ENCODE peak calls at places on chromosomes 5 and 9, in six cellular contexts. One of them, this sample, is unnamed.

GRCh38 chr9:128120061-128120740 is 7.3 kb downstream of the PTGES2 start:
- DNase-seq in gastrocnemius medialis: no peak
- DNase-seq in substantia nigra: no peak
- DNase-seq in stimulated activated naive B cell treated with anti-CD40 and anti-IgM and Interleukin-4, amounts not matched to agents 10 μg/mL and 1 μg/mL and 100 μg/mL, for 72 hours: no peak
- DNase-seq in stomach: peak; percentile 17
- DNase-seq in activated CD4-positive, alpha-beta T cell treated with anti-CD3 and anti-CD28 coated beads, Interleukin-2, amount 50 U/mL, for 48 hours: no peak
- DNase-seq in this sample: no peak

GRCh38 chr5:141484499-141485304 is at the start of gene PCDHGC4:
- DNase-seq in gastrocnemius medialis: no peak
- DNase-seq in substantia nigra: no peak
- DNase-seq in stimulated activated naive B cell treated with anti-CD40 and anti-IgM and Interleukin-4, amounts not matched to agents 10 μg/mL and 1 μg/mL and 100 μg/mL, for 72 hours: no peak
- DNase-seq in stomach: no peak
- DNase-seq in activated CD4-positive, alpha-beta T cell treated with anti-CD3 and anti-CD28 coated beads, Interleukin-2, amount 50 U/mL, for 48 hours: no peak
- DNase-seq in this sample: peak; percentile 57

GRCh38 chr9:131358438-131359029 is 35.4 kb upstream of the PRRC2B start:
- DNase-seq in gastrocnemius medialis: no peak
- DNase-seq in substantia nigra: no peak
- DNase-seq in stimulated activated naive B cell treated with anti-CD40 and anti-IgM and Interleukin-4, amounts not matched to agents 10 μg/mL and 1 μg/mL and 100 μg/mL, for 72 hours: no peak
- DNase-seq in stomach: no peak
- DNase-seq in activated CD4-positive, alpha-beta T cell treated with anti-CD3 and anti-CD28 coated beads, Interleukin-2, amount 50 U/mL, for 48 hours: no peak
- DNase-seq in this sample: no peak

GRCh38 chr5:133932441-133933168 is 35.8 kb downstream of the C5orf15 start:
- DNase-seq in gastrocnemius medialis: no peak
- DNase-seq in substantia nigra: no peak
- DNase-seq in stimulated activated naive B cell treated with anti-CD40 and anti-IgM and Interleukin-4, amounts not matched to agents 10 μg/mL and 1 μg/mL and 100 μg/mL, for 72 hours: peak; percentile 78
- DNase-seq in stomach: no peak
- DNase-seq in activated CD4-positive, alpha-beta T cell treated with anti-CD3 and anti-CD28 coated beads, Interleukin-2, amount 50 U/mL, for 48 hours: no peak
- DNase-seq in this sample: no peak

GRCh38 chr5:96083361-96083881 is 121.8 kb upstream of the ELL2 start:
- DNase-seq in gastrocnemius medialis: no peak
- DNase-seq in substantia nigra: no peak
- DNase-seq in stimulated activated naive B cell treated with anti-CD40 and anti-IgM and Interleukin-4, amounts not matched to agents 10 μg/mL and 1 μg/mL and 100 μg/mL, for 72 hours: no peak
- DNase-seq in stomach: no peak
- DNase-seq in activated CD4-positive, alpha-beta T cell treated with anti-CD3 and anti-CD28 coated beads, Interleukin-2, amount 50 U/mL, for 48 hours: no peak
- DNase-seq in this sample: no peak

GRCh38 chr9:106334081-106334480 is 528.9 kb upstream of the ZNF462 start:
- DNase-seq in gastrocnemius medialis: no peak
- DNase-seq in substantia nigra: no peak
- DNase-seq in stimulated activated naive B cell treated with anti-CD40 and anti-IgM and Interleukin-4, amounts not matched to agents 10 μg/mL and 1 μg/mL and 100 μg/mL, for 72 hours: no peak
- DNase-seq in stomach: no peak
- DNase-seq in activated CD4-positive, alpha-beta T cell treated with anti-CD3 and anti-CD28 coated beads, Interleukin-2, amount 50 U/mL, for 48 hours: no peak
- DNase-seq in this sample: no peak

GRCh38 chr9:118609355-118610044 is 759.7 kb downstream of the BRINP1 start:
- DNase-seq in gastrocnemius medialis: no peak
- DNase-seq in substantia nigra: no peak
- DNase-seq in stimulated activated naive B cell treated with anti-CD40 and anti-IgM and Interleukin-4, amounts not matched to agents 10 μg/mL and 1 μg/mL and 100 μg/mL, for 72 hours: no peak
- DNase-seq in stomach: no peak
- DNase-seq in activated CD4-positive, alpha-beta T cell treated with anti-CD3 and anti-CD28 coated beads, Interleukin-2, amount 50 U/mL, for 48 hours: no peak
- DNase-seq in this sample: peak; percentile 69

GRCh38 chr5:80884851-80885697 is 75.1 kb upstream of the RASGRF2 start:
- DNase-seq in gastrocnemius medialis: no peak
- DNase-seq in substantia nigra: no peak
- DNase-seq in stimulated activated naive B cell treated with anti-CD40 and anti-IgM and Interleukin-4, amounts not matched to agents 10 μg/mL and 1 μg/mL and 100 μg/mL, for 72 hours: no peak
- DNase-seq in stomach: no peak
- DNase-seq in activated CD4-positive, alpha-beta T cell treated with anti-CD3 and anti-CD28 coated beads, Interleukin-2, amount 50 U/mL, for 48 hours: no peak
- DNase-seq in this sample: no peak

GRCh38 chr9:90915693-90916092 is 114.1 kb downstream of the SYK start:
- DNase-seq in gastrocnemius medialis: no peak
- DNase-seq in substantia nigra: no peak
- DNase-seq in stimulated activated naive B cell treated with anti-CD40 and anti-IgM and Interleukin-4, amounts not matched to agents 10 μg/mL and 1 μg/mL and 100 μg/mL, for 72 hours: peak; percentile 28
- DNase-seq in stomach: peak; percentile 41
- DNase-seq in activated CD4-positive, alpha-beta T cell treated with anti-CD3 and anti-CD28 coated beads, Interleukin-2, amount 50 U/mL, for 48 hours: peak; percentile 43
- DNase-seq in this sample: peak; percentile 58

GRCh38 chr9:76188905-76189304 is 205.3 kb downstream of the RFK start:
- DNase-seq in gastrocnemius medialis: no peak
- DNase-seq in substantia nigra: no peak
- DNase-seq in stimulated activated naive B cell treated with anti-CD40 and anti-IgM and Interleukin-4, amounts not matched to agents 10 μg/mL and 1 μg/mL and 100 μg/mL, for 72 hours: no peak
- DNase-seq in stomach: no peak
- DNase-seq in activated CD4-positive, alpha-beta T cell treated with anti-CD3 and anti-CD28 coated beads, Interleukin-2, amount 50 U/mL, for 48 hours: no peak
- DNase-seq in this sample: no peak

GRCh38 chr5:106171132-106171531 is 1499.6 kb downstream of the EFNA5 start:
- DNase-seq in gastrocnemius medialis: no peak
- DNase-seq in substantia nigra: no peak
- DNase-seq in stimulated activated naive B cell treated with anti-CD40 and anti-IgM and Interleukin-4, amounts not matched to agents 10 μg/mL and 1 μg/mL and 100 μg/mL, for 72 hours: no peak
- DNase-seq in stomach: no peak
- DNase-seq in activated CD4-positive, alpha-beta T cell treated with anti-CD3 and anti-CD28 coated beads, Interleukin-2, amount 50 U/mL, for 48 hours: no peak
- DNase-seq in this sample: no peak

GRCh38 chr5:44046581-44047327 is 342.5 kb downstream of the FGF10 start:
- DNase-seq in gastrocnemius medialis: no peak
- DNase-seq in substantia nigra: no peak
- DNase-seq in stimulated activated naive B cell treated with anti-CD40 and anti-IgM and Interleukin-4, amounts not matched to agents 10 μg/mL and 1 μg/mL and 100 μg/mL, for 72 hours: no peak
- DNase-seq in stomach: no peak
- DNase-seq in activated CD4-positive, alpha-beta T cell treated with anti-CD3 and anti-CD28 coated beads, Interleukin-2, amount 50 U/mL, for 48 hours: no peak
- DNase-seq in this sample: no peak

GRCh38 chr5:121027636-121028035 is 563.5 kb downstream of the PRR16 start:
- DNase-seq in gastrocnemius medialis: no peak
- DNase-seq in substantia nigra: no peak
- DNase-seq in stimulated activated naive B cell treated with anti-CD40 and anti-IgM and Interleukin-4, amounts not matched to agents 10 μg/mL and 1 μg/mL and 100 μg/mL, for 72 hours: no peak
- DNase-seq in stomach: no peak
- DNase-seq in activated CD4-positive, alpha-beta T cell treated with anti-CD3 and anti-CD28 coated beads, Interleukin-2, amount 50 U/mL, for 48 hours: no peak
- DNase-seq in this sample: no peak

GRCh38 chr5:160616712-160617497 is 195.2 kb downstream of the PTTG1 start:
- DNase-seq in gastrocnemius medialis: no peak
- DNase-seq in substantia nigra: no peak
- DNase-seq in stimulated activated naive B cell treated with anti-CD40 and anti-IgM and Interleukin-4, amounts not matched to agents 10 μg/mL and 1 μg/mL and 100 μg/mL, for 72 hours: no peak
- DNase-seq in stomach: no peak
- DNase-seq in activated CD4-positive, alpha-beta T cell treated with anti-CD3 and anti-CD28 coated beads, Interleukin-2, amount 50 U/mL, for 48 hours: no peak
- DNase-seq in this sample: no peak

GRCh38 chr9:123225374-123225813 is 43.0 kb downstream of the STRBP start:
- DNase-seq in gastrocnemius medialis: no peak
- DNase-seq in substantia nigra: no peak
- DNase-seq in stimulated activated naive B cell treated with anti-CD40 and anti-IgM and Interleukin-4, amounts not matched to agents 10 μg/mL and 1 μg/mL and 100 μg/mL, for 72 hours: peak; percentile 74
- DNase-seq in stomach: no peak
- DNase-seq in activated CD4-positive, alpha-beta T cell treated with anti-CD3 and anti-CD28 coated beads, Interleukin-2, amount 50 U/mL, for 48 hours: peak; percentile 50
- DNase-seq in this sample: peak; percentile 75

GRCh38 chr9:38670542-38671371 is 49.2 kb downstream of the FAM240B start:
- DNase-seq in gastrocnemius medialis: no peak
- DNase-seq in substantia nigra: no peak
- DNase-seq in stimulated activated naive B cell treated with anti-CD40 and anti-IgM and Interleukin-4, amounts not matched to agents 10 μg/mL and 1 μg/mL and 100 μg/mL, for 72 hours: no peak
- DNase-seq in stomach: no peak
- DNase-seq in activated CD4-positive, alpha-beta T cell treated with anti-CD3 and anti-CD28 coated beads, Interleukin-2, amount 50 U/mL, for 48 hours: no peak
- DNase-seq in this sample: no peak

GRCh38 chr5:66354407-66354806 is 210.3 kb downstream of the SREK1 start:
- DNase-seq in gastrocnemius medialis: no peak
- DNase-seq in substantia nigra: no peak
- DNase-seq in stimulated activated naive B cell treated with anti-CD40 and anti-IgM and Interleukin-4, amounts not matched to agents 10 μg/mL and 1 μg/mL and 100 μg/mL, for 72 hours: no peak
- DNase-seq in stomach: no peak
- DNase-seq in activated CD4-positive, alpha-beta T cell treated with anti-CD3 and anti-CD28 coated beads, Interleukin-2, amount 50 U/mL, for 48 hours: no peak
- DNase-seq in this sample: no peak

GRCh38 chr5:73654171-73654811 is 28.3 kb downstream of the ARHGEF28 start:
- DNase-seq in gastrocnemius medialis: no peak
- DNase-seq in substantia nigra: no peak
- DNase-seq in stimulated activated naive B cell treated with anti-CD40 and anti-IgM and Interleukin-4, amounts not matched to agents 10 μg/mL and 1 μg/mL and 100 μg/mL, for 72 hours: no peak
- DNase-seq in stomach: no peak
- DNase-seq in activated CD4-positive, alpha-beta T cell treated with anti-CD3 and anti-CD28 coated beads, Interleukin-2, amount 50 U/mL, for 48 hours: no peak
- DNase-seq in this sample: no peak

GRCh38 chr5:155772009-155772662 is 554.8 kb upstream of the SGCD start:
- DNase-seq in gastrocnemius medialis: no peak
- DNase-seq in substantia nigra: no peak
- DNase-seq in stimulated activated naive B cell treated with anti-CD40 and anti-IgM and Interleukin-4, amounts not matched to agents 10 μg/mL and 1 μg/mL and 100 μg/mL, for 72 hours: no peak
- DNase-seq in stomach: no peak
- DNase-seq in activated CD4-positive, alpha-beta T cell treated with anti-CD3 and anti-CD28 coated beads, Interleukin-2, amount 50 U/mL, for 48 hours: no peak
- DNase-seq in this sample: no peak

GRCh38 chr9:88534456-88535225 is at the start of gene NXNL2:
- DNase-seq in gastrocnemius medialis: no peak
- DNase-seq in substantia nigra: peak; percentile 6
- DNase-seq in stimulated activated naive B cell treated with anti-CD40 and anti-IgM and Interleukin-4, amounts not matched to agents 10 μg/mL and 1 μg/mL and 100 μg/mL, for 72 hours: no peak
- DNase-seq in stomach: peak; percentile 77
- DNase-seq in activated CD4-positive, alpha-beta T cell treated with anti-CD3 and anti-CD28 coated beads, Interleukin-2, amount 50 U/mL, for 48 hours: peak; percentile 31
- DNase-seq in this sample: peak; percentile 93

GRCh38 chr5:122751293-122751753 is 23.6 kb upstream of the SNX2 start:
- DNase-seq in gastrocnemius medialis: no peak
- DNase-seq in substantia nigra: no peak
- DNase-seq in stimulated activated naive B cell treated with anti-CD40 and anti-IgM and Interleukin-4, amounts not matched to agents 10 μg/mL and 1 μg/mL and 100 μg/mL, for 72 hours: no peak
- DNase-seq in stomach: no peak
- DNase-seq in activated CD4-positive, alpha-beta T cell treated with anti-CD3 and anti-CD28 coated beads, Interleukin-2, amount 50 U/mL, for 48 hours: no peak
- DNase-seq in this sample: no peak

GRCh38 chr5:14204785-14205321 is 61.7 kb downstream of the TRIO start:
- DNase-seq in gastrocnemius medialis: peak; percentile 20
- DNase-seq in substantia nigra: no peak
- DNase-seq in stimulated activated naive B cell treated with anti-CD40 and anti-IgM and Interleukin-4, amounts not matched to agents 10 μg/mL and 1 μg/mL and 100 μg/mL, for 72 hours: no peak
- DNase-seq in stomach: peak; percentile 44
- DNase-seq in activated CD4-positive, alpha-beta T cell treated with anti-CD3 and anti-CD28 coated beads, Interleukin-2, amount 50 U/mL, for 48 hours: no peak
- DNase-seq in this sample: peak; percentile 76

GRCh38 chr9:83401328-83401895 is 136.8 kb downstream of the FRMD3 start:
- DNase-seq in gastrocnemius medialis: no peak
- DNase-seq in substantia nigra: no peak
- DNase-seq in stimulated activated naive B cell treated with anti-CD40 and anti-IgM and Interleukin-4, amounts not matched to agents 10 μg/mL and 1 μg/mL and 100 μg/mL, for 72 hours: no peak
- DNase-seq in stomach: no peak
- DNase-seq in activated CD4-positive, alpha-beta T cell treated with anti-CD3 and anti-CD28 coated beads, Interleukin-2, amount 50 U/mL, for 48 hours: no peak
- DNase-seq in this sample: no peak

GRCh38 chr9:91004992-91005391 is 203.4 kb downstream of the SYK start:
- DNase-seq in gastrocnemius medialis: no peak
- DNase-seq in substantia nigra: no peak
- DNase-seq in stimulated activated naive B cell treated with anti-CD40 and anti-IgM and Interleukin-4, amounts not matched to agents 10 μg/mL and 1 μg/mL and 100 μg/mL, for 72 hours: no peak
- DNase-seq in stomach: no peak
- DNase-seq in activated CD4-positive, alpha-beta T cell treated with anti-CD3 and anti-CD28 coated beads, Interleukin-2, amount 50 U/mL, for 48 hours: no peak
- DNase-seq in this sample: no peak

GRCh38 chr5:177447611-177448243 is 1.1 kb downstream of the PRR7 start:
- DNase-seq in gastrocnemius medialis: no peak
- DNase-seq in substantia nigra: peak; percentile 79
- DNase-seq in stimulated activated naive B cell treated with anti-CD40 and anti-IgM and Interleukin-4, amounts not matched to agents 10 μg/mL and 1 μg/mL and 100 μg/mL, for 72 hours: no peak
- DNase-seq in stomach: peak; percentile 54
- DNase-seq in activated CD4-positive, alpha-beta T cell treated with anti-CD3 and anti-CD28 coated beads, Interleukin-2, amount 50 U/mL, for 48 hours: no peak
- DNase-seq in this sample: peak; percentile 60

GRCh38 chr5:82159014-82159413 is 119.1 kb downstream of the RPS23 start:
- DNase-seq in gastrocnemius medialis: no peak
- DNase-seq in substantia nigra: no peak
- DNase-seq in stimulated activated naive B cell treated with anti-CD40 and anti-IgM and Interleukin-4, amounts not matched to agents 10 μg/mL and 1 μg/mL and 100 μg/mL, for 72 hours: no peak
- DNase-seq in stomach: no peak
- DNase-seq in activated CD4-positive, alpha-beta T cell treated with anti-CD3 and anti-CD28 coated beads, Interleukin-2, amount 50 U/mL, for 48 hours: no peak
- DNase-seq in this sample: peak; percentile 17

GRCh38 chr5:143938230-143938629 is 126.3 kb downstream of the HMHB1 start:
- DNase-seq in gastrocnemius medialis: no peak
- DNase-seq in substantia nigra: no peak
- DNase-seq in stimulated activated naive B cell treated with anti-CD40 and anti-IgM and Interleukin-4, amounts not matched to agents 10 μg/mL and 1 μg/mL and 100 μg/mL, for 72 hours: no peak
- DNase-seq in stomach: no peak
- DNase-seq in activated CD4-positive, alpha-beta T cell treated with anti-CD3 and anti-CD28 coated beads, Interleukin-2, amount 50 U/mL, for 48 hours: no peak
- DNase-seq in this sample: peak; percentile 60

GRCh38 chr5:136631176-136631575 is 265.8 kb upstream of the TRPC7 start:
- DNase-seq in gastrocnemius medialis: no peak
- DNase-seq in substantia nigra: no peak
- DNase-seq in stimulated activated naive B cell treated with anti-CD40 and anti-IgM and Interleukin-4, amounts not matched to agents 10 μg/mL and 1 μg/mL and 100 μg/mL, for 72 hours: no peak
- DNase-seq in stomach: no peak
- DNase-seq in activated CD4-positive, alpha-beta T cell treated with anti-CD3 and anti-CD28 coated beads, Interleukin-2, amount 50 U/mL, for 48 hours: no peak
- DNase-seq in this sample: no peak

GRCh38 chr5:62133426-62133825 is 172.6 kb upstream of the KIF2A start:
- DNase-seq in gastrocnemius medialis: no peak
- DNase-seq in substantia nigra: no peak
- DNase-seq in stimulated activated naive B cell treated with anti-CD40 and anti-IgM and Interleukin-4, amounts not matched to agents 10 μg/mL and 1 μg/mL and 100 μg/mL, for 72 hours: no peak
- DNase-seq in stomach: no peak
- DNase-seq in activated CD4-positive, alpha-beta T cell treated with anti-CD3 and anti-CD28 coated beads, Interleukin-2, amount 50 U/mL, for 48 hours: no peak
- DNase-seq in this sample: no peak

GRCh38 chr5:159073030-159073429 is 26.7 kb downstream of the EBF1 start:
- DNase-seq in gastrocnemius medialis: no peak
- DNase-seq in substantia nigra: no peak
- DNase-seq in stimulated activated naive B cell treated with anti-CD40 and anti-IgM and Interleukin-4, amounts not matched to agents 10 μg/mL and 1 μg/mL and 100 μg/mL, for 72 hours: no peak
- DNase-seq in stomach: no peak
- DNase-seq in activated CD4-positive, alpha-beta T cell treated with anti-CD3 and anti-CD28 coated beads, Interleukin-2, amount 50 U/mL, for 48 hours: no peak
- DNase-seq in this sample: no peak

GRCh38 chr5:43332401-43332800 is 19.2 kb upstream of the HMGCS1 start:
- DNase-seq in gastrocnemius medialis: no peak
- DNase-seq in substantia nigra: no peak
- DNase-seq in stimulated activated naive B cell treated with anti-CD40 and anti-IgM and Interleukin-4, amounts not matched to agents 10 μg/mL and 1 μg/mL and 100 μg/mL, for 72 hours: no peak
- DNase-seq in stomach: no peak
- DNase-seq in activated CD4-positive, alpha-beta T cell treated with anti-CD3 and anti-CD28 coated beads, Interleukin-2, amount 50 U/mL, for 48 hours: no peak
- DNase-seq in this sample: peak; percentile 22

GRCh38 chr9:89435315-89435823 is 62.5 kb downstream of the SEMA4D start:
- DNase-seq in gastrocnemius medialis: no peak
- DNase-seq in substantia nigra: no peak
- DNase-seq in stimulated activated naive B cell treated with anti-CD40 and anti-IgM and Interleukin-4, amounts not matched to agents 10 μg/mL and 1 μg/mL and 100 μg/mL, for 72 hours: no peak
- DNase-seq in stomach: peak; percentile 90
- DNase-seq in activated CD4-positive, alpha-beta T cell treated with anti-CD3 and anti-CD28 coated beads, Interleukin-2, amount 50 U/mL, for 48 hours: no peak
- DNase-seq in this sample: no peak

GRCh38 chr5:72388652-72389051 is 68.5 kb downstream of the PTCD2 start:
- DNase-seq in gastrocnemius medialis: no peak
- DNase-seq in substantia nigra: no peak
- DNase-seq in stimulated activated naive B cell treated with anti-CD40 and anti-IgM and Interleukin-4, amounts not matched to agents 10 μg/mL and 1 μg/mL and 100 μg/mL, for 72 hours: no peak
- DNase-seq in stomach: no peak
- DNase-seq in activated CD4-positive, alpha-beta T cell treated with anti-CD3 and anti-CD28 coated beads, Interleukin-2, amount 50 U/mL, for 48 hours: no peak
- DNase-seq in this sample: peak; percentile 60

GRCh38 chr5:90640484-90641059 is 82.0 kb downstream of the ADGRV1 start:
- DNase-seq in gastrocnemius medialis: no peak
- DNase-seq in substantia nigra: no peak
- DNase-seq in stimulated activated naive B cell treated with anti-CD40 and anti-IgM and Interleukin-4, amounts not matched to agents 10 μg/mL and 1 μg/mL and 100 μg/mL, for 72 hours: no peak
- DNase-seq in stomach: no peak
- DNase-seq in activated CD4-positive, alpha-beta T cell treated with anti-CD3 and anti-CD28 coated beads, Interleukin-2, amount 50 U/mL, for 48 hours: no peak
- DNase-seq in this sample: no peak

GRCh38 chr9:109463924-109464625 is 34.0 kb downstream of the PTPN3 start:
- DNase-seq in gastrocnemius medialis: no peak
- DNase-seq in substantia nigra: no peak
- DNase-seq in stimulated activated naive B cell treated with anti-CD40 and anti-IgM and Interleukin-4, amounts not matched to agents 10 μg/mL and 1 μg/mL and 100 μg/mL, for 72 hours: no peak
- DNase-seq in stomach: no peak
- DNase-seq in activated CD4-positive, alpha-beta T cell treated with anti-CD3 and anti-CD28 coated beads, Interleukin-2, amount 50 U/mL, for 48 hours: peak; percentile 11
- DNase-seq in this sample: no peak